ENCODE peak calls at places on chromosomes 1 and 21, in four cellular contexts. I is aorta; L is activated CD8-positive, alpha-beta memory T cell treated with anti-CD3 and anti-CD28 coated beads, Interleukin-2, amount 50 U/mL, for 4 hours; K is GM12892. U is an unnamed sample.

GRCh38 chr1:229781453-229781852 is 155.4 kb downstream of the URB2 start:
- DNase-seq in I (no peak), L (no peak), K (no peak), U (no peak)

GRCh38 chr1:235601087-235601486 is 48.5 kb downstream of the GNG4 start:
- DNase-seq in I (no peak), L (no peak), K (no peak), U (peak; percentile 66)

GRCh38 chr1:209652121-209652742 is at the start of gene LAMB3:
- DNase-seq in I (no peak), L (no peak), K (no peak), U (no peak)

GRCh38 chr1:151502035-151502728 is 9.0 kb upstream of the CGN start:
- DNase-seq in I (no peak), L (no peak), K (no peak), U (no peak)

GRCh38 chr1:175222296-175222938 is 29.8 kb upstream of the KIAA0040 start:
- DNase-seq in I (no peak), L (no peak), K (no peak), U (no peak)

GRCh38 chr1:15934211-15935055 is 41.5 kb downstream of the ZBTB17 start:
- DNase-seq in I (no peak), L (no peak), K (no peak), U (no peak)

GRCh38 chr21:45392206-45392971 is 12.6 kb upstream of the COL18A1 start:
- DNase-seq in I (peak; percentile 33), L (no peak), K (no peak), U (peak; percentile 53)

GRCh38 chr1:172650474-172651193 is 8.3 kb upstream of the FASLG start:
- DNase-seq in I (no peak), L (no peak), K (no peak), U (no peak)

GRCh38 chr1:173475564-173476196 is 1.5 kb upstream of the PRDX6 start:
- DNase-seq in I (no peak), L (no peak), K (no peak), U (no peak)

GRCh38 chr1:77281491-77282186 is at the start of gene AK5:
- DNase-seq in I (peak; percentile 44), L (peak; percentile 61), K (no peak), U (peak; percentile 79)

GRCh38 chr1:34500451-34500850 is 254.4 kb upstream of the GJB5 start:
- DNase-seq in I (no peak), L (no peak), K (no peak), U (no peak)

GRCh38 chr1:211734359-211734758 is 58.9 kb upstream of the NEK2 start:
- DNase-seq in I (no peak), L (no peak), K (no peak), U (no peak)

GRCh38 chr1:32144033-32144432 is 35.4 kb upstream of the TXLNA start:
- DNase-seq in I (no peak), L (no peak), K (no peak), U (no peak)

GRCh38 chr1:236103646-236104218 is 38.6 kb upstream of the GPR137B start:
- DNase-seq in I (peak; percentile 48), L (peak; percentile 57), K (peak; percentile 71), U (peak; percentile 77)

GRCh38 chr1:20481158-20481617 is 4.8 kb downstream of the CAMK2N1 start:
- DNase-seq in I (no peak), L (no peak), K (no peak), U (no peak)

GRCh38 chr1:16181887-16182719 is 26.2 kb upstream of the EPHA2 start:
- DNase-seq in I (peak; percentile 93), L (no peak), K (no peak), U (no peak)

GRCh38 chr1:227891223-227891954 is 56.3 kb downstream of the WNT9A start:
- DNase-seq in I (peak; percentile 33), L (peak; percentile 7), K (peak; percentile 12), U (peak; percentile 56)

GRCh38 chr21:42574234-42575027 is 60.8 kb downstream of the SLC37A1 start:
- DNase-seq in I (peak; percentile 9), L (no peak), K (no peak), U (peak; percentile 42)

GRCh38 chr1:6625579-6626149 is 996 bp downstream of the THAP3 start:
- DNase-seq in I (no peak), L (no peak), K (no peak), U (no peak)

GRCh38 chr1:217525773-217526490 is 105.0 kb downstream of the GPATCH2 start:
- DNase-seq in I (no peak), L (no peak), K (no peak), U (no peak)